ENCODE peak calls at places on chromosome 11, in four cellular contexts. G is heart right ventricle; X is fibroblast of lung; H is CD8-positive, alpha-beta T cell. Z is an unnamed sample.
A peak's percentile ranks its signal among the peaks of the same experiment; 100 is the strongest.

GRCh38 chr11:17098632-17099031 is 21.2 kb upstream of the RPS13 start:
- DNase-seq in G (no peak), X (no peak), H (no peak), Z (no peak)

GRCh38 chr11:103871923-103872551 is 164.4 kb upstream of the DDI1 start:
- DNase-seq in G (no peak), X (no peak), H (no peak), Z (no peak)

GRCh38 chr11:65213322-65214211 is 31.8 kb downstream of the CAPN1 start:
- DNase-seq in G (no peak), X (peak; percentile 11), H (peak; percentile 38), Z (no peak)

GRCh38 chr11:12233602-12233925 is 123.2 kb downstream of the MICAL2 start:
- DNase-seq in G (no peak), X (no peak), H (no peak), Z (no peak)

GRCh38 chr11:114384487-114384886 is 15.8 kb downstream of the C11orf71 start:
- DNase-seq in G (no peak), X (no peak), H (no peak), Z (no peak)

GRCh38 chr11:65292866-65293265 is 21.8 kb upstream of the CDC42EP2 start:
- DNase-seq in G (no peak), X (peak; percentile 37), H (no peak), Z (no peak)

GRCh38 chr11:112554586-112554985 is 293.9 kb upstream of the PLET1 start:
- DNase-seq in G (no peak), X (no peak), H (no peak), Z (no peak)

GRCh38 chr11:57778318-57779037 is 16.9 kb downstream of the CTNND1 start:
- DNase-seq in G (peak; percentile 96), X (peak; percentile 96), H (no peak), Z (peak; percentile 96)

GRCh38 chr11:40241524-40242037 is 1217.9 kb downstream of the LRRC4C start:
- DNase-seq in G (peak; percentile 3), X (peak; percentile 8), H (no peak), Z (peak; percentile 33)

GRCh38 chr11:58567889-58568512 is 7.7 kb downstream of the LPXN start:
- DNase-seq in G (peak; percentile 31), X (peak; percentile 58), H (peak; percentile 79), Z (peak; percentile 60)

DNA sequence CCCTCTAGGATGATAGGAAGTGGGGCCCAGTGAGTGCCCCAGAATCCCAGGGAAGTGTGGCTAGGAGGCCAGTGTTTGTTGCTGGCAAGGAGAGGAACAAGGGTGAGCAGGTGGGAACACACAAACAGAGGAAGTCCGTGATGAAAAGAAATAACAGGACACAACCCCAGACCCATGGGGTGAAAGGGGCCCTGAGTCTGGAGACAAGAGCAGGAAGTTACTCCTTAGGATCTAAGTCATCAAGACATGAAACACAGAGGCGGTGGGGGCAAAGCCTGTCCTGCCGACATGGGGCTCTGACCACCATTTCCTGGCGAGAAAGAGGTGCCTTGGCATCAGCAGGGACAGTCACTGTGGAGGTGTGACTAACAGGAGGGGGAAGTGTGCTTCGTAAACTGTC is 21.8 kb downstream of the CHST1 start:
- DNase-seq in G (no peak), X (no peak), H (no peak), Z (no peak)
- H3K27ac ChIP-seq in G (no peak overlapping the region), X (no peak overlapping the region), H (no peak overlapping the region), Z (no peak overlapping the region)

GRCh38 chr11:122187373-122188165 is 71.6 kb upstream of the BLID start:
- DNase-seq in G (no peak), X (no peak), H (no peak), Z (no peak)
- H3K27ac ChIP-seq in G (peak overlapping the region; percentile 49), X (peak overlapping the region; percentile 40), H (no peak overlapping the region), Z (no peak overlapping the region)

GRCh38 chr11:63248966-63249365 is 5.6 kb upstream of the SLC22A25 start:
- DNase-seq in G (no peak), X (no peak), H (no peak), Z (no peak)

GRCh38 chr11:63246045-63246444 is 2.6 kb upstream of the SLC22A25 start:
- DNase-seq in G (no peak), X (no peak), H (no peak), Z (no peak)

GRCh38 chr11:63250162-63251050 is 7.0 kb upstream of the SLC22A25 start:
- DNase-seq in G (no peak), X (no peak), H (no peak), Z (no peak)

GRCh38 chr11:63251312-63251711 is 7.9 kb upstream of the SLC22A25 start:
- DNase-seq in G (no peak), X (no peak), H (no peak), Z (no peak)
- H3K27ac ChIP-seq in G (no peak overlapping the region), X (no peak overlapping the region), H (no peak overlapping the region), Z (no peak overlapping the region)

DNA sequence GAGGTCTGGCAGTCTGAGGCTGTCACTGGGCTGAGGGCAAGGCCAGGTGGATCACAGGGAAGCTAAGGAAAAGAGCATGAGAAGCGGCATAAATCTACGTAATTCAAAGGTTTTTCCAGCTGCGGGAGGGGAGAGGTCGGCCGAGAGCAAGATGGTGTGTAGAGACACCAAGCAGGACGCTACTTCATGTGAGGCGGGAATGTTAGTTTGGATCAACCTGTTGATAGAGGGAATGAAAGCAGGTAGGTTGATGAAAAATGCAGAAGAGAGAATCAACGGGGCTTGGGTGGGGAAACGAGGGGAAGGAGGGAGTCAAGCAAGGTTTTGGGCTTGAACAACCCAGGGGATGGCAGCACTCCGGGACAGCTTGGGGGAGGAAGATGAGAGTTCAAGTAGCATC is 2.9 kb downstream of the B3GNT6 start:
- DNase-seq in G (no peak), X (no peak), H (no peak), Z (no peak)
- H3K27ac ChIP-seq in G (no peak overlapping the region), X (no peak overlapping the region), H (no peak overlapping the region), Z (no peak overlapping the region)